ENCODE peak calls at places on chromosomes 11 and 22, in eight cellular contexts. T, K, A, D, Z, J, B and R are unnamed samples.

GRCh38 chr22:37063436-37064420 is 12.2 kb downstream of the KCTD17 start:
- DNase-seq in T (no peak), K (no peak), A (no peak), D (no peak), Z (no peak), J (no peak), B (no peak), R (no peak)

GRCh38 chr11:57368106-57368826 is 12.7 kb downstream of the PRG3 start:
- DNase-seq in T (no peak), K (no peak), A (no peak), D (no peak), Z (no peak), J (peak; percentile 63), B (no peak), R (no peak)

GRCh38 chr11:116879789-116880402 is 42.5 kb upstream of the APOA1 start:
- DNase-seq in T (peak; percentile 43), K (no peak), A (no peak), D (no peak), Z (peak; percentile 66), J (no peak), B (peak; percentile 90), R (peak; percentile 88)

GRCh38 chr11:130379276-130379675 is 49.1 kb downstream of the ADAMTS8 start:
- DNase-seq in T (no peak), K (no peak), A (no peak), D (no peak), Z (no peak), J (no peak), B (no peak), R (no peak)

GRCh38 chr22:17912942-17913704 is 111.2 kb downstream of the MICAL3 start:
- DNase-seq in T (no peak), K (no peak), A (no peak), D (no peak), Z (no peak), J (no peak), B (no peak), R (no peak)

GRCh38 chr11:102762414-102762813 is 18.0 kb downstream of the MMP10 start:
- DNase-seq in T (no peak), K (no peak), A (no peak), D (no peak), Z (no peak), J (no peak), B (peak; percentile 28), R (peak; percentile 41)

GRCh38 chr11:110763249-110764011 is 51.2 kb upstream of the ARHGAP20 start:
- DNase-seq in T (peak; percentile 87), K (no peak), A (no peak), D (peak; percentile 22), Z (no peak), J (peak; percentile 86), B (peak; percentile 86), R (peak; percentile 57)

GRCh38 chr11:69052343-69053168 is 3.8 kb downstream of the TPCN2 start:
- DNase-seq in T (no peak), K (no peak), A (no peak), D (no peak), Z (no peak), J (no peak), B (no peak), R (no peak)

GRCh38 chr11:17528181-17528691 is 16.0 kb downstream of the USH1C start:
- DNase-seq in T (no peak), K (peak; percentile 46), A (peak; percentile 78), D (peak; percentile 29), Z (peak; percentile 5), J (peak; percentile 69), B (peak; percentile 35), R (peak; percentile 59)

GRCh38 chr11:13260963-13261599 is 16.5 kb upstream of the BMAL1 start:
- DNase-seq in T (no peak), K (peak; percentile 44), A (no peak), D (peak; percentile 34), Z (no peak), J (peak; percentile 11), B (peak; percentile 27), R (peak; percentile 75)

GRCh38 chr11:57072640-57073039 is 83.9 kb downstream of the OR5AK2 start:
- DNase-seq in T (peak; percentile 92), K (no peak), A (no peak), D (no peak), Z (peak; percentile 70), J (peak; percentile 3), B (peak; percentile 98), R (peak; percentile 97)

GRCh38 chr11:27718346-27718852 is 18.1 kb upstream of the BDNF start:
- DNase-seq in T (peak; percentile 91), K (peak; percentile 20), A (peak; percentile 70), D (no peak), Z (no peak), J (peak; percentile 66), B (peak; percentile 93), R (peak; percentile 81)

GRCh38 chr11:11075515-11076171 is 217.8 kb upstream of the ZBED5 start:
- DNase-seq in T (no peak), K (no peak), A (no peak), D (no peak), Z (no peak), J (peak; percentile 66), B (no peak), R (no peak)

GRCh38 chr22:32512267-32512982 is 37.8 kb downstream of the FBXO7 start:
- DNase-seq in T (no peak), K (no peak), A (no peak), D (no peak), Z (no peak), J (no peak), B (no peak), R (no peak)

GRCh38 chr11:697028-697491 is 1.4 kb downstream of the TMEM80 start:
- DNase-seq in T (peak; percentile 33), K (no peak), A (no peak), D (peak; percentile 42), Z (no peak), J (peak; percentile 79), B (peak; percentile 83), R (peak; percentile 83)

GRCh38 chr22:22144858-22145257 is 99.7 kb upstream of the VPREB1 start:
- DNase-seq in T (no peak), K (no peak), A (no peak), D (no peak), Z (no peak), J (no peak), B (peak; percentile 6), R (no peak)

GRCh38 chr11:31690041-31690440 is 121.1 kb downstream of the PAX6 start:
- DNase-seq in T (no peak), K (no peak), A (no peak), D (no peak), Z (no peak), J (no peak), B (peak; percentile 23), R (peak; percentile 52)

GRCh38 chr11:120744016-120744994 is 232.8 kb downstream of the GRIK4 start:
- DNase-seq in T (no peak), K (no peak), A (no peak), D (no peak), Z (no peak), J (no peak), B (no peak), R (no peak)

GRCh38 chr11:35791088-35791958 is 128.7 kb downstream of the TRIM44 start:
- DNase-seq in T (no peak), K (peak; percentile 26), A (peak; percentile 50), D (no peak), Z (no peak), J (no peak), B (peak; percentile 25), R (no peak)

GRCh38 chr11:14052198-14052597 is 89.7 kb downstream of the SPON1 start:
- DNase-seq in T (no peak), K (no peak), A (no peak), D (no peak), Z (no peak), J (no peak), B (no peak), R (no peak)

GRCh38 chr11:68009391-68010000 is 631 bp upstream of the ALDH3B1 start:
- DNase-seq in T (no peak), K (peak; percentile 20), A (no peak), D (no peak), Z (no peak), J (peak; percentile 38), B (peak; percentile 62), R (peak; percentile 58)
- H3K4me3 ChIP-seq in T (peak overlapping the region; percentile 40), K (no peak overlapping the region), A (peak overlapping the region; percentile 53), D (no peak overlapping the region), Z (no peak overlapping the region), J (no peak overlapping the region), B (peak overlapping the region; percentile 62), R (peak overlapping the region; percentile 58)

GRCh38 chr11:44566559-44566949 is 1.1 kb downstream of the CD82 start:
- DNase-seq in T (no peak), K (no peak), A (no peak), D (no peak), Z (no peak), J (no peak), B (no peak), R (no peak)

GRCh38 chr11:44564198-44564597 is 1.3 kb upstream of the CD82 start:
- DNase-seq in T (no peak), K (no peak), A (no peak), D (peak; percentile 39), Z (no peak), J (peak; percentile 89), B (no peak), R (no peak)

GRCh38 chr11:44564653-44565007 is 833 bp upstream of the CD82 start:
- DNase-seq in T (peak; percentile 85), K (peak; percentile 89), A (peak; percentile 74), D (no peak), Z (no peak), J (peak; percentile 92), B (peak; percentile 84), R (peak; percentile 91)

GRCh38 chr11:44565746-44566558 is 489 bp downstream of the CD82 start:
- DNase-seq in T (no peak), K (no peak), A (no peak), D (no peak), Z (no peak), J (peak; percentile 34), B (no peak), R (no peak)

GRCh38 chr11:44565008-44565745 is at the start of gene CD82:
- DNase-seq in T (peak; percentile 94), K (peak; percentile 100), A (peak; percentile 100), D (peak; percentile 100), Z (peak; percentile 69), J (peak; percentile 100), B (peak; percentile 97), R (peak; percentile 99)
- H3K4me3 ChIP-seq in T (peak within 1 kb of the TSS; percentile 74), K (peak within 1 kb of the TSS; percentile 59), A (peak within 1 kb of the TSS; percentile 80), D (peak within 1 kb of the TSS; percentile 53), Z (peak within 1 kb of the TSS; percentile 63), J (peak within 1 kb of the TSS; percentile 62), B (peak within 1 kb of the TSS; percentile 59), R (peak within 1 kb of the TSS; percentile 48)

GRCh38 chr11:80194625-80195024 is 753.8 kb upstream of the TENM4 start:
- DNase-seq in T (no peak), K (no peak), A (no peak), D (no peak), Z (no peak), J (no peak), B (no peak), R (no peak)
- H3K4me3 ChIP-seq in T (no peak overlapping the region), K (no peak overlapping the region), A (no peak overlapping the region), D (no peak overlapping the region), Z (no peak overlapping the region), J (no peak overlapping the region), B (no peak overlapping the region), R (no peak overlapping the region)

DNA sequence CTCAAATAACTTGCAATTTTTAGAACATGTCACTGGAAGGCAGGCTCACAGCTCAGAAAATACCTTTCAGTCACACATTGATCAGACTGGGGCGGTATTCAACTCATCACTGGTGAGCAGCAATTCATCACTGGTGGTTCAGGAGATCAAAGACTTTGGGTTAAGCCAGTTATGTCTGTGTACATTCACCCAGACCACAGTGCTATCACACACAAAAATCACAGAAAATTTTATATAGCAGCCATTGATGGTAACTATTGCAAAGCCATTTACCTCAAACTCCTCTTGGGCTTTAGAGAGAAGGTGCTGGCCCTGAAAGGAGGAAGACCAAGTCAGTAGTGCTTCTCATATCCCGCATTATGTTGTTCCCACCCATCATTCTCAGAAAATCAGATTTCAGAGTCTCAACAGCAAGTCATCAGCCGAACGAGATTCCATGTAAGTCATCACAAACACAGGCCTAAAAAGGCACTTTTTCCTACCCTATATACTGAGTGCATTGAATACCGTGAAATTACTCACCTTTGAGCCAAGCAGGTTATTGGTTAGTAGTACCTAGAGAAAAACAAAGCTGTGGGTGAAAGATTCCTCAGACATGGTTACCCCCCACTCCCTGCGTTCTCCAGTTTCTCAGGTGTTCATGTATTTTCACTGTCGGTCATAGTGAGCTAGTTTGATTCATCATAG is 14.0 kb upstream of the WDR74 start:
- DNase-seq in T (no peak), K (no peak), A (no peak), D (no peak), Z (no peak), J (no peak), B (no peak), R (no peak)
- H3K4me3 ChIP-seq in T (peak overlapping the region; percentile 99), K (no peak overlapping the region), A (peak overlapping the region; percentile 92), D (no peak overlapping the region), Z (peak overlapping the region; percentile 71), J (no peak overlapping the region), B (peak overlapping the region; percentile 97), R (no peak overlapping the region)